ENCODE peak calls at places on chromosomes 13 and 19, in four cellular contexts. O is dorsolateral prefrontal cortex, N is upper lobe of right lung, I is HL-60. L is an unnamed sample.

GRCh38 chr13:40189426-40189825 is 477.0 kb downstream of the FOXO1 start:
- DNase-seq in N (no peak), I (no peak), O (no peak), L (no peak)

GRCh38 chr19:42422576-42423461 is 4.4 kb downstream of the LIPE start:
- DNase-seq in N (peak), O (peak), I (no peak), L (peak)

GRCh38 chr13:79541426-79542049 is 60.6 kb downstream of the NDFIP2 start:
- DNase-seq in O (no peak), N (no peak), I (no peak), L (peak)

GRCh38 chr13:49444517-49445395 is 682 bp downstream of the SETDB2 start:
- DNase-seq in N (no peak), O (peak), I (peak), L (peak)

GRCh38 chr13:110006304-110006703 is 219.9 kb upstream of the IRS2 start:
- DNase-seq in O (no peak), N (no peak), I (no peak), L (peak)

GRCh38 chr13:34208326-34208725 is 390.4 kb downstream of the RFC3 start:
- DNase-seq in O (no peak), N (no peak), I (no peak), L (peak)

GRCh38 chr13:109968876-109969577 is 182.6 kb upstream of the IRS2 start:
- DNase-seq in O (no peak), N (no peak), I (peak), L (peak)

GRCh38 chr19:32677657-32678056 is 2.0 kb downstream of the RGS9BP start:
- DNase-seq in I (no peak), O (no peak), N (no peak), L (no peak)

GRCh38 chr19:46115396-46116109 is 8.9 kb downstream of the IGFL3 start:
- DNase-seq in N (no peak), I (no peak), O (no peak), L (peak)

GRCh38 chr13:43493496-43494000 is 293.2 kb downstream of the ENOX1 start:
- DNase-seq in I (no peak), N (no peak), O (no peak), L (no peak)

GRCh38 chr19:17872251-17873001 is 681 bp downstream of the SLC5A5 start:
- DNase-seq in N (no peak), I (no peak), O (no peak), L (no peak)

GRCh38 chr19:40744554-40745401 is 5.5 kb downstream of the ACTMAP start:
- DNase-seq in O (no peak), I (no peak), N (peak), L (peak)

GRCh38 chr19:23992348-23992747 is 77.7 kb downstream of the ZNF726 start:
- DNase-seq in N (no peak), O (no peak), I (no peak), L (no peak)

GRCh38 chr19:23998568-23998967 is 83.9 kb downstream of the ZNF726 start:
- DNase-seq in O (no peak), I (no peak), N (no peak), L (no peak)

GRCh38 chr19:24000656-24001055 is 86.0 kb downstream of the ZNF726 start:
- DNase-seq in O (no peak), N (no peak), I (no peak), L (no peak)

GRCh38 chr19:23999821-24000610 is 85.3 kb downstream of the ZNF726 start:
- DNase-seq in I (no peak), O (no peak), N (no peak), L (no peak)

GRCh38 chr19:23996549-23996948 is 81.9 kb downstream of the ZNF726 start:
- DNase-seq in O (no peak), I (peak), N (no peak), L (peak)
- TF ChIP-seq CTCF in O (no peak), I (peak), N (peak), L (peak)

GRCh38 chr19:38321646-38322323 is 2.1 kb downstream of the KCNK6 start:
- DNase-seq in O (no peak), N (no peak), I (no peak), L (peak)
- H3K4me3 ChIP-seq in O (no peak), N (peak), I (no peak), L (no peak)

GRCh38 chr19:55486043-55486970 is 1.3 kb downstream of the NAT14 start:
- DNase-seq in O (no peak), I (no peak), N (no peak), L (no peak)
- TF ChIP-seq CTCF in O (no peak), I (no peak), N (no peak), L (no peak)

GRCh38 chr13:99281811-99282263 is 23.7 kb upstream of the GPR18 start:
- DNase-seq in I (peak), N (peak), O (no peak), L (peak)

GRCh38 chr13:99278843-99279242 is 20.7 kb upstream of the GPR18 start:
- DNase-seq in N (no peak), O (no peak), I (no peak), L (no peak)

GRCh38 chr13:99285432-99286182 is 21.6 kb downstream of the GPR183 start:
- DNase-seq in O (no peak), I (no peak), N (no peak), L (no peak)

GRCh38 chr13:99280166-99280565 is 22.0 kb upstream of the GPR18 start:
- DNase-seq in N (no peak), I (peak), O (no peak), L (peak)

GRCh38 chr13:99282264-99283231 is 24.4 kb upstream of the GPR18 start:
- DNase-seq in O (no peak), N (no peak), I (no peak), L (no peak)
- H3K4me3 ChIP-seq in O (no peak), N (no peak), I (no peak), L (no peak)

L was measured in choroid plexus epithelial cell.